ENCODE peak calls at places on chromosome 7, in four cellular contexts. R, T, M and P are unnamed samples.

GRCh38 chr7:138519061-138519798 is 59.2 kb downstream of the TRIM24 start:
- DNase-seq in R (no peak), T (no peak), M (no peak), P (no peak)

GRCh38 chr7:119720541-119720940 is 552.4 kb upstream of the KCND2 start:
- DNase-seq in R (no peak), T (no peak), M (peak; percentile 59), P (no peak)

GRCh38 chr7:84060760-84061261 is 133.8 kb downstream of the SEMA3A start:
- DNase-seq in R (no peak), T (no peak), M (no peak), P (no peak)

GRCh38 chr7:65509368-65510186 is 135.9 kb downstream of the ZNF92 start:
- DNase-seq in R (peak; percentile 37), T (peak; percentile 7), M (no peak), P (no peak)

GRCh38 chr7:139659922-139660316 is 117.9 kb downstream of the HIPK2 start:
- DNase-seq in R (no peak), T (no peak), M (no peak), P (no peak)

GRCh38 chr7:139086454-139086853 is 23.1 kb downstream of the ZC3HAV1 start:
- DNase-seq in R (no peak), T (no peak), M (no peak), P (no peak)

GRCh38 chr7:41858196-41858595 is 155.3 kb upstream of the INHBA start:
- DNase-seq in R (no peak), T (no peak), M (peak; percentile 55), P (no peak)

GRCh38 chr7:149825567-149826343 is 12.4 kb upstream of the ZNF862 start:
- DNase-seq in R (peak; percentile 45), T (no peak), M (no peak), P (no peak)

GRCh38 chr7:26500749-26501352 is 209.2 kb downstream of the SNX10 start:
- DNase-seq in R (no peak), T (peak; percentile 59), M (no peak), P (peak; percentile 65)

GRCh38 chr7:152435384-152436278 is at the start of gene KMT2C:
- DNase-seq in R (peak; percentile 78), T (peak; percentile 62), M (no peak), P (peak; percentile 72)

GRCh38 chr7:47783456-47784240 is 164.6 kb downstream of the PKD1L1 start:
- DNase-seq in R (no peak), T (no peak), M (peak; percentile 92), P (no peak)

GRCh38 chr7:157503229-157503628 is 166.4 kb downstream of the DNAJB6 start:
- DNase-seq in R (no peak), T (no peak), M (no peak), P (no peak)

GRCh38 chr7:76206633-76207032 is 4.9 kb downstream of the SRRM3 start:
- DNase-seq in R (no peak), T (no peak), M (no peak), P (no peak)

GRCh38 chr7:105975770-105976428 is 12.8 kb downstream of the CDHR3 start:
- DNase-seq in R (no peak), T (no peak), M (peak; percentile 69), P (no peak)

GRCh38 chr7:70598976-70599375 is 533.0 kb upstream of the GALNT17 start:
- DNase-seq in R (no peak), T (no peak), M (no peak), P (no peak)

GRCh38 chr7:140349172-140349771 is 49.1 kb downstream of the SLC37A3 start:
- DNase-seq in R (no peak), T (no peak), M (no peak), P (no peak)

GRCh38 chr7:79506481-79506880 is 53.0 kb upstream of the MAGI2 start:
- DNase-seq in R (no peak), T (no peak), M (peak; percentile 26), P (no peak)

GRCh38 chr7:50837965-50838364 is 55.3 kb upstream of the GRB10 start:
- DNase-seq in R (no peak), T (no peak), M (peak; percentile 66), P (no peak)

GRCh38 chr7:13920053-13920697 is 69.3 kb downstream of the ETV1 start:
- DNase-seq in R (no peak), T (no peak), M (peak; percentile 100), P (no peak)

GRCh38 chr7:46576950-46577349 is 655.9 kb upstream of the IGFBP3 start:
- DNase-seq in R (no peak), T (no peak), M (no peak), P (no peak)

GRCh38 chr7:69411466-69411865 is 186.8 kb upstream of the AUTS2 start:
- DNase-seq in R (no peak), T (no peak), M (no peak), P (no peak)

GRCh38 chr7:30924624-30925023 is 13.0 kb downstream of the AQP1 start:
- DNase-seq in R (peak; percentile 8), T (no peak), M (no peak), P (peak; percentile 12)

GRCh38 chr7:7317850-7318249 is 135.5 kb downstream of the C1GALT1 start:
- DNase-seq in R (no peak), T (no peak), M (no peak), P (no peak)

GRCh38 chr7:7311001-7311400 is 128.7 kb downstream of the C1GALT1 start:
- DNase-seq in R (no peak), T (no peak), M (no peak), P (no peak)

GRCh38 chr7:7315851-7316250 is 133.5 kb downstream of the C1GALT1 start:
- DNase-seq in R (no peak), T (no peak), M (no peak), P (no peak)

GRCh38 chr7:7312323-7312722 is 130.0 kb downstream of the C1GALT1 start:
- DNase-seq in R (no peak), T (no peak), M (no peak), P (no peak)
- TF ChIP-seq CTCF in R (no peak), T (no peak), M (no peak), P (no peak)

GRCh38 chr7:114426380-114426779 is 11.8 kb downstream of the FOXP2 start:
- DNase-seq in R (no peak), T (no peak), M (no peak), P (no peak)

GRCh38 chr7:114422478-114423217 is 8.0 kb downstream of the FOXP2 start:
- DNase-seq in R (no peak), T (no peak), M (no peak), P (no peak)

GRCh38 chr7:114423218-114423496 is 8.5 kb downstream of the FOXP2 start:
- DNase-seq in R (no peak), T (no peak), M (no peak), P (no peak)

GRCh38 chr7:114428211-114428610 is 13.6 kb downstream of the FOXP2 start:
- DNase-seq in R (no peak), T (no peak), M (no peak), P (no peak)

GRCh38 chr7:114426824-114427223 is 12.2 kb downstream of the FOXP2 start:
- DNase-seq in R (no peak), T (no peak), M (no peak), P (no peak)
- TF ChIP-seq CTCF in R (no peak), T (no peak), M (no peak), P (no peak)

DNA sequence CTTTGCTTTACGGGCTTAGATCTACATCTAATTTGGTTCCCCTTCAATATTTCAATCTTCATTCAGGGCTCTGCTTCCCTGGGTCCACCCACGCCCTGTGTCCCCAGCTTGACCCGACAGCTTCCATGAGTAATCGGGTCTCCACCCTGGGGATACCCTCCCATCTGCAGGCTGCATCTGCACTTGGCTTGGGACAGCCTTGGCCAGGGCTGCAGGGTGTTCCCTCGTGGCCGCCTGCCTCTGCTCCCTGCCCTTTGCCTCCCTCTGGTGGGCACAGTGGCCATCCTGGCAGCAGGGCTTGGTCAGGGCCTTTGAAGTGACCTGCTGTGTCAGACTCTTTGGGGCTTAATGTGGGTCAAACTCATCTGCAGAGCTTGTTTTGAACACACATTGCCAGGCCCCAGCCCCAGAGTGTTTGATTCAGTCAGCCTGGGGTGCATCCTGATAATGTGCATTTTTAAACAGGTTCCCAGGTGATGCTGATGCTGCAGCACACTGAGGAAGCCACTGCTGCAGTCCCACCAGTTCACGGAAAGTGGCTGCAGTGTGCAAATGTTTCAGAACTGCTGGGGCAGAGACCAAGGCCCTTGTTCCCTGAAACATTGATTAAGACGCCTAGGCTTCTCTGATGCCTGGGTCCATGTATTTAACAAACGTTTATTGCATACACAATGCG is 80.7 kb upstream of the SEC61G start:
- DNase-seq in R (peak; percentile 59), T (no peak), M (no peak), P (no peak)
- TF ChIP-seq CTCF in R (no peak), T (peak; percentile 23), M (peak; percentile 75), P (peak; percentile 1)

GRCh38 chr7:33300742-33301141 is 171.4 kb downstream of the BBS9 start:
- DNase-seq in R (no peak), T (no peak), M (no peak), P (no peak)

GRCh38 chr7:33299425-33299824 is 170.1 kb downstream of the BBS9 start:
- DNase-seq in R (no peak), T (no peak), M (no peak), P (no peak)

GRCh38 chr7:33300131-33300530 is 170.8 kb downstream of the BBS9 start:
- DNase-seq in R (no peak), T (no peak), M (no peak), P (no peak)

DNA sequence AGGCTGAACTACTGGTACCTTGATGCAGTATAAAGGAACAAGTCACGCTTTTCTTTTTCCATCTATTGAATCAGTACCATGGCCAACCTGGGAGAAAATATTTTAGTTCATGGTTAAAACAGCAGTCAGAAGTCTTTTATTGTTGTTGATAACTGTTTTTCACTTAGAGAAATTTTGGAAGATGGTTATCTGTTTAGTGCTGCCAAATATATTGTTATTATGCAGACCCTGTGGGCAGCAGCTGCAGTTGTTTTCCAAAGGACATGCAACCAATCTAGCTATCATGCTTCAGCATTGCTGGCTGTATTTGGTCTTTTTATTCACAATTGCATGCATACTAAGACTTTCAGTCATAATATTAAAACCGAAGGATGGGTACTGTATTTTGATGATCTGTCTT is 169.5 kb downstream of the BBS9 start:
- DNase-seq in R (no peak), T (no peak), M (no peak), P (no peak)
- TF ChIP-seq CTCF in R (no peak), T (no peak), M (no peak), P (no peak)

GRCh38 chr7:95723583-95724180 is 48.7 kb upstream of the DYNC1I1 start:
- DNase-seq in R (no peak), T (peak; percentile 31), M (no peak), P (peak; percentile 28)
- TF ChIP-seq CTCF in R (no peak), T (peak; percentile 35), M (no peak), P (peak; percentile 22)

GRCh38 chr7:104252409-104253134 is 44.8 kb upstream of the ORC5 start:
- DNase-seq in R (no peak), T (no peak), M (no peak), P (no peak)
- TF ChIP-seq CTCF in R (no peak), T (no peak), M (peak; percentile 1), P (no peak)

GRCh38 chr7:135231686-135232085 is 2.0 kb upstream of the STRA8 start:
- DNase-seq in R (no peak), T (no peak), M (no peak), P (no peak)

GRCh38 chr7:135234727-135235126 is 1.1 kb downstream of the STRA8 start:
- DNase-seq in R (no peak), T (no peak), M (no peak), P (no peak)

GRCh38 chr7:135233570-135233969 is at the start of gene STRA8:
- DNase-seq in R (no peak), T (no peak), M (no peak), P (no peak)

GRCh38 chr7:135232087-135232486 is 1.6 kb upstream of the STRA8 start:
- DNase-seq in R (no peak), T (no peak), M (no peak), P (no peak)

GRCh38 chr7:135232720-135233119 is 918 bp upstream of the STRA8 start:
- DNase-seq in R (no peak), T (peak; percentile 16), M (no peak), P (no peak)
- TF ChIP-seq CTCF in R (no peak), T (no peak), M (no peak), P (no peak)